ENCODE peak calls at places on chromosomes 1 and 21, in five cellular contexts. One of them, this sample, is unnamed.

GRCh38 chr1:200873671-200874397 is 1.1 kb downstream of the GPR25 start:
- DNase-seq in endothelial cell of umbilical vein: no peak
- DNase-seq in dorsolateral prefrontal cortex: no peak
- DNase-seq in astrocyte of the cerebellum: no peak
- DNase-seq in H4: no peak
- DNase-seq in this sample: no peak

GRCh38 chr1:1091344-1092148 is 17.4 kb upstream of the RNF223 start:
- DNase-seq in dorsolateral prefrontal cortex: peak; percentile 37
- DNase-seq in H4: no peak
- DNase-seq in astrocyte of the cerebellum: no peak
- DNase-seq in endothelial cell of umbilical vein: no peak
- DNase-seq in this sample: no peak

GRCh38 chr1:245983294-245983967 is 523.6 kb downstream of the SMYD3 start:
- DNase-seq in H4: no peak
- DNase-seq in astrocyte of the cerebellum: no peak
- DNase-seq in endothelial cell of umbilical vein: no peak
- DNase-seq in dorsolateral prefrontal cortex: no peak
- DNase-seq in this sample: no peak

GRCh38 chr1:153572569-153573015 is 6.9 kb upstream of the S100A2 start:
- DNase-seq in endothelial cell of umbilical vein: peak; percentile 93
- DNase-seq in astrocyte of the cerebellum: peak; percentile 48
- DNase-seq in dorsolateral prefrontal cortex: peak; percentile 79
- DNase-seq in H4: peak; percentile 83
- DNase-seq in this sample: peak; percentile 80

GRCh38 chr21:38806153-38806941 is 618 bp downstream of the ETS2 start:
- DNase-seq in astrocyte of the cerebellum: no peak
- DNase-seq in endothelial cell of umbilical vein: no peak
- DNase-seq in dorsolateral prefrontal cortex: no peak
- DNase-seq in H4: no peak
- DNase-seq in this sample: no peak

GRCh38 chr1:48092401-48092800 is 95.2 kb upstream of the TRABD2B start:
- DNase-seq in dorsolateral prefrontal cortex: no peak
- DNase-seq in astrocyte of the cerebellum: no peak
- DNase-seq in H4: no peak
- DNase-seq in endothelial cell of umbilical vein: no peak
- DNase-seq in this sample: no peak

GRCh38 chr1:202365092-202365815 is 16.8 kb downstream of the PPP1R12B start:
- DNase-seq in dorsolateral prefrontal cortex: no peak
- DNase-seq in astrocyte of the cerebellum: peak; percentile 51
- DNase-seq in H4: peak; percentile 58
- DNase-seq in endothelial cell of umbilical vein: no peak
- DNase-seq in this sample: no peak

GRCh38 chr1:76330993-76331603 is 256.6 kb downstream of the ST6GALNAC3 start:
- DNase-seq in astrocyte of the cerebellum: peak; percentile 69
- DNase-seq in dorsolateral prefrontal cortex: no peak
- DNase-seq in endothelial cell of umbilical vein: peak; percentile 76
- DNase-seq in H4: peak; percentile 64
- DNase-seq in this sample: peak; percentile 10

GRCh38 chr1:216723274-216723780 is at the start of gene ESRRG:
- DNase-seq in H4: no peak
- DNase-seq in dorsolateral prefrontal cortex: peak; percentile 51
- DNase-seq in endothelial cell of umbilical vein: no peak
- DNase-seq in astrocyte of the cerebellum: no peak
- DNase-seq in this sample: peak; percentile 6

GRCh38 chr21:37202221-37202805 is 64.8 kb downstream of the VPS26C start:
- DNase-seq in dorsolateral prefrontal cortex: no peak
- DNase-seq in endothelial cell of umbilical vein: no peak
- DNase-seq in H4: no peak
- DNase-seq in astrocyte of the cerebellum: no peak
- DNase-seq in this sample: no peak

GRCh38 chr1:31306278-31306677 is 9.4 kb downstream of the ZCCHC17 start:
- DNase-seq in H4: peak; percentile 51
- DNase-seq in astrocyte of the cerebellum: peak; percentile 34
- DNase-seq in dorsolateral prefrontal cortex: no peak
- DNase-seq in endothelial cell of umbilical vein: peak; percentile 81
- DNase-seq in this sample: no peak

GRCh38 chr1:2318294-2319278 is 72.8 kb downstream of the MORN1 start:
- DNase-seq in H4: no peak
- DNase-seq in astrocyte of the cerebellum: no peak
- DNase-seq in dorsolateral prefrontal cortex: no peak
- DNase-seq in endothelial cell of umbilical vein: no peak
- DNase-seq in this sample: no peak

This sample was measured in HTR-8/SVneo.